ENCODE peak calls at places on chromosomes 7 and 10, in four cellular contexts. I is T-helper 9 cell; A is activated T-helper 1 cell treated with anti-CD3 and anti-CD28 coated beads, Interleukin-12 subunit alpha, Interleukin-12 subunit beta, Interleukin-2, Interleukin-4 antibody, amounts not matched to agents 30 ng/mL and 10 ng/mL and 1 ng/mL, durations not matched to agents 14 hours and 24 hours and 36 hours; J is T-helper 2 cell. S is an unnamed sample.

GRCh38 chr10:132543916-132544743 is 6.5 kb downstream of the INPP5A start:
- DNase-seq in J (no peak), I (no peak), A (no peak), S (no peak)

GRCh38 chr7:121563177-121563576 is 167.1 kb upstream of the FAM3C start:
- DNase-seq in J (no peak), I (no peak), A (no peak), S (no peak)

GRCh38 chr7:157228864-157229422 is 90.2 kb downstream of the UBE3C start:
- DNase-seq in A (peak; percentile 7), I (peak; percentile 13), J (no peak), S (no peak)

GRCh38 chr10:71266147-71266917 is 52.7 kb upstream of the SLC29A3 start:
- DNase-seq in A (no peak), J (no peak), I (no peak), S (no peak)

GRCh38 chr7:1844336-1844955 is 174.4 kb downstream of the ELFN1 start:
- DNase-seq in I (no peak), J (no peak), A (no peak), S (no peak)

GRCh38 chr10:53260213-53260612 is 487.6 kb upstream of the MBL2 start:
- DNase-seq in J (no peak), I (no peak), A (no peak), S (no peak)

GRCh38 chr7:26675143-26675887 is 189.1 kb downstream of the SKAP2 start:
- DNase-seq in A (no peak), I (no peak), J (no peak), S (no peak)

GRCh38 chr10:70785190-70785589 is at the start of gene TBATA:
- DNase-seq in A (no peak), J (no peak), I (no peak), S (no peak)

GRCh38 chr7:76300210-76300731 is 2.2 kb upstream of the HSPB1 start:
- DNase-seq in A (no peak), J (no peak), I (no peak), S (no peak)

GRCh38 chr10:49241365-49241764 is 53.2 kb upstream of the TMEM273 start:
- DNase-seq in A (no peak), J (no peak), I (no peak), S (no peak)

GRCh38 chr10:113958631-113959382 is 84.9 kb upstream of the ADRB1 start:
- DNase-seq in I (no peak), J (no peak), A (no peak), S (no peak)

GRCh38 chr10:131743190-131744151 is 157.3 kb upstream of the PPP2R2D start:
- DNase-seq in J (no peak), A (no peak), I (no peak), S (peak; percentile 82)

GRCh38 chr7:16471933-16472332 is 6.4 kb upstream of the SOSTDC1 start:
- DNase-seq in A (no peak), J (no peak), I (no peak), S (no peak)

GRCh38 chr7:88027724-88028123 is 93.7 kb downstream of the ADAM22 start:
- DNase-seq in I (no peak), A (no peak), J (no peak), S (no peak)

GRCh38 chr10:84193846-84194423 is 402 bp upstream of the CDHR1 start:
- DNase-seq in A (no peak), I (no peak), J (no peak), S (no peak)

GRCh38 chr7:112080974-112081373 is 125.2 kb downstream of the DOCK4 start:
- DNase-seq in J (no peak), A (no peak), I (no peak), S (peak; percentile 19)

GRCh38 chr7:101119876-101120275 is 7.0 kb upstream of the SERPINE1 start:
- DNase-seq in I (no peak), J (no peak), A (no peak), S (no peak)

GRCh38 chr10:86341361-86341811 is 25.2 kb downstream of the GRID1 start:
- DNase-seq in J (no peak), A (no peak), I (no peak), S (no peak)